ENCODE peak calls at places on chromosomes 3 and 15, in nine cellular contexts. K, B, J, G, F, I, V, O and R are unnamed samples.

GRCh38 chr15:61025746-61026256 is 203.3 kb downstream of the RORA start:
- DNase-seq in K (no peak), B (no peak), J (no peak), G (no peak), F (no peak), I (no peak), V (no peak), O (no peak), R (no peak)

GRCh38 chr15:90560229-90560771 is 30.6 kb downstream of the CRTC3 start:
- DNase-seq in K (no peak), B (no peak), J (no peak), G (no peak), F (no peak), I (no peak), V (no peak), O (no peak), R (peak)

GRCh38 chr15:91308855-91309254 is 208.8 kb downstream of the SV2B start:
- DNase-seq in K (no peak), B (no peak), J (no peak), G (no peak), F (peak), I (no peak), V (no peak), O (no peak), R (no peak)

GRCh38 chr3:170037463-170038433 is at the start of gene GPR160:
- DNase-seq in K (peak), B (peak), J (peak), G (peak), F (peak), I (peak), V (peak), O (peak), R (peak)

GRCh38 chr3:122986790-122987189 is 40.8 kb downstream of the SEMA5B start:
- DNase-seq in K (peak), B (no peak), J (no peak), G (no peak), F (no peak), I (no peak), V (no peak), O (no peak), R (no peak)

GRCh38 chr3:185400866-185401265 is 37.9 kb downstream of the MAP3K13 start:
- DNase-seq in K (no peak), B (no peak), J (no peak), G (no peak), F (no peak), I (no peak), V (no peak), O (no peak), R (no peak)

GRCh38 chr15:76976572-76977270 is 18.2 kb upstream of the PSTPIP1 start:
- DNase-seq in K (no peak), B (peak), J (no peak), G (no peak), F (no peak), I (no peak), V (no peak), O (no peak), R (no peak)

GRCh38 chr15:69090197-69090948 is 70.1 kb upstream of the GLCE start:
- DNase-seq in K (peak), B (no peak), J (no peak), G (no peak), F (no peak), I (no peak), V (no peak), O (no peak), R (no peak)

GRCh38 chr15:81222007-81222406 is 25.3 kb downstream of the IL16 start:
- DNase-seq in K (peak), B (no peak), J (no peak), G (no peak), F (no peak), I (no peak), V (no peak), O (no peak), R (no peak)

GRCh38 chr3:183802989-183803388 is 22.4 kb downstream of the MAP6D1 start:
- DNase-seq in K (no peak), B (no peak), J (no peak), G (no peak), F (no peak), I (no peak), V (no peak), O (no peak), R (no peak)

GRCh38 chr15:62787401-62787800 is 255.1 kb upstream of the TPM1 start:
- DNase-seq in K (no peak), B (no peak), J (no peak), G (no peak), F (no peak), I (no peak), V (no peak), O (no peak), R (no peak)

GRCh38 chr15:52417501-52417900 is 111.2 kb downstream of the MYO5A start:
- DNase-seq in K (no peak), B (no peak), J (no peak), G (no peak), F (no peak), I (no peak), V (no peak), O (no peak), R (no peak)

GRCh38 chr3:99969133-99969532 is 145.2 kb downstream of the FILIP1L start:
- DNase-seq in K (no peak), B (no peak), J (no peak), G (no peak), F (no peak), I (no peak), V (no peak), O (no peak), R (no peak)

GRCh38 chr3:129615751-129616281 is 9.3 kb upstream of the PLXND1 start:
- DNase-seq in K (no peak), B (no peak), J (no peak), G (no peak), F (peak), I (no peak), V (no peak), O (no peak), R (no peak)

GRCh38 chr15:71634820-71635219 is 175.5 kb upstream of the NR2E3 start:
- DNase-seq in K (no peak), B (no peak), J (no peak), G (no peak), F (no peak), I (no peak), V (peak), O (no peak), R (no peak)

GRCh38 chr3:61571516-61572336 is 10.4 kb downstream of the PTPRG start:
- DNase-seq in K (no peak), B (no peak), J (no peak), G (no peak), F (no peak), I (no peak), V (no peak), O (no peak), R (no peak)

GRCh38 chr3:122301063-122301462 is 24.0 kb upstream of the CSTA start:
- DNase-seq in K (no peak), B (no peak), J (no peak), G (no peak), F (no peak), I (no peak), V (no peak), O (no peak), R (no peak)

GRCh38 chr15:74816624-74817369 is 4.2 kb downstream of the LMAN1L start:
- DNase-seq in K (peak), B (no peak), J (no peak), G (no peak), F (no peak), I (no peak), V (no peak), O (no peak), R (no peak)

GRCh38 chr3:33650495-33650894 is 67.6 kb downstream of the CLASP2 start:
- DNase-seq in K (no peak), B (no peak), J (no peak), G (no peak), F (no peak), I (no peak), V (no peak), O (no peak), R (no peak)

GRCh38 chr15:88089019-88089603 is 167.4 kb downstream of the NTRK3 start:
- DNase-seq in K (no peak), B (no peak), J (no peak), G (no peak), F (no peak), I (no peak), V (no peak), O (no peak), R (no peak)

GRCh38 chr3:197686899-197687298 is 49.8 kb downstream of the RUBCN start:
- DNase-seq in K (no peak), B (no peak), J (no peak), G (no peak), F (no peak), I (no peak), V (no peak), O (no peak), R (no peak)

GRCh38 chr3:44989636-44990373 is 13.8 kb downstream of the EXOSC7 start:
- DNase-seq in K (no peak), B (no peak), J (no peak), G (no peak), F (no peak), I (no peak), V (no peak), O (no peak), R (no peak)

GRCh38 chr3:187841552-187841951 is 96.3 kb upstream of the BCL6 start:
- DNase-seq in K (no peak), B (no peak), J (no peak), G (no peak), F (no peak), I (no peak), V (no peak), O (no peak), R (no peak)

GRCh38 chr3:77342688-77343087 is 302.8 kb downstream of the ROBO2 start:
- DNase-seq in K (no peak), B (no peak), J (no peak), G (no peak), F (no peak), I (no peak), V (no peak), O (no peak), R (no peak)

GRCh38 chr3:101643861-101644613 is 32.9 kb downstream of the ZBTB11 start:
- DNase-seq in K (no peak), B (peak), J (no peak), G (peak), F (no peak), I (no peak), V (no peak), O (no peak), R (no peak)

GRCh38 chr3:43879166-43879565 is 188.4 kb downstream of the ABHD5 start:
- DNase-seq in K (peak), B (no peak), J (peak), G (no peak), F (no peak), I (no peak), V (peak), O (peak), R (peak)